ENCODE peak calls at places on chromosomes 4 and X, in five cellular contexts. One of them, this sample, is unnamed.

GRCh38 chr4:8185280-8185679 is 13.8 kb upstream of the SH3TC1 start:
- DNase-seq in lung microvascular endothelial cell: peak; percentile 48
- DNase-seq in NB4: peak; percentile 79
- DNase-seq in stimulated activated CD4-positive, alpha-beta T cell treated with anti-CD3 and anti-CD28 coated beads, Interleukin-4, amount 100 ng/mL, for 48 hours: no peak
- DNase-seq in C1 segment of cervical spinal cord: no peak
- DNase-seq in this sample: peak; percentile 28

GRCh38 chr4:99300934-99301333 is 10.1 kb upstream of the ADH1A start:
- DNase-seq in lung microvascular endothelial cell: peak; percentile 48
- DNase-seq in NB4: no peak
- DNase-seq in stimulated activated CD4-positive, alpha-beta T cell treated with anti-CD3 and anti-CD28 coated beads, Interleukin-4, amount 100 ng/mL, for 48 hours: no peak
- DNase-seq in C1 segment of cervical spinal cord: no peak
- DNase-seq in this sample: no peak

GRCh38 chr4:39037491-39037825 is 5.2 kb upstream of the TMEM156 start:
- DNase-seq in lung microvascular endothelial cell: peak; percentile 75
- DNase-seq in NB4: no peak
- DNase-seq in stimulated activated CD4-positive, alpha-beta T cell treated with anti-CD3 and anti-CD28 coated beads, Interleukin-4, amount 100 ng/mL, for 48 hours: no peak
- DNase-seq in C1 segment of cervical spinal cord: no peak
- DNase-seq in this sample: no peak

GRCh38 chr4:35943606-35944005 is 300.7 kb downstream of the ARAP2 start:
- DNase-seq in lung microvascular endothelial cell: no peak
- DNase-seq in NB4: no peak
- DNase-seq in stimulated activated CD4-positive, alpha-beta T cell treated with anti-CD3 and anti-CD28 coated beads, Interleukin-4, amount 100 ng/mL, for 48 hours: no peak
- DNase-seq in C1 segment of cervical spinal cord: no peak
- DNase-seq in this sample: no peak

GRCh38 chr4:40264995-40265909 is 68.4 kb downstream of the RHOH start:
- DNase-seq in lung microvascular endothelial cell: peak; percentile 27
- DNase-seq in NB4: peak; percentile 88
- DNase-seq in stimulated activated CD4-positive, alpha-beta T cell treated with anti-CD3 and anti-CD28 coated beads, Interleukin-4, amount 100 ng/mL, for 48 hours: no peak
- DNase-seq in C1 segment of cervical spinal cord: no peak
- DNase-seq in this sample: peak; percentile 82

GRCh38 chrX:43559643-43560042 is 96.5 kb upstream of the MAOA start:
- DNase-seq in lung microvascular endothelial cell: peak; percentile 46
- DNase-seq in NB4: peak; percentile 49
- DNase-seq in stimulated activated CD4-positive, alpha-beta T cell treated with anti-CD3 and anti-CD28 coated beads, Interleukin-4, amount 100 ng/mL, for 48 hours: peak; percentile 13
- DNase-seq in C1 segment of cervical spinal cord: no peak
- DNase-seq in this sample: peak; percentile 1

GRCh38 chrX:153946910-153947769 is 2.7 kb upstream of the RENBP start:
- DNase-seq in lung microvascular endothelial cell: peak; percentile 81
- DNase-seq in NB4: peak; percentile 81
- DNase-seq in stimulated activated CD4-positive, alpha-beta T cell treated with anti-CD3 and anti-CD28 coated beads, Interleukin-4, amount 100 ng/mL, for 48 hours: peak; percentile 64
- DNase-seq in C1 segment of cervical spinal cord: no peak
- DNase-seq in this sample: peak; percentile 69

GRCh38 chrX:148507413-148507812 is 7.0 kb downstream of the AFF2 start:
- DNase-seq in lung microvascular endothelial cell: no peak
- DNase-seq in NB4: no peak
- DNase-seq in stimulated activated CD4-positive, alpha-beta T cell treated with anti-CD3 and anti-CD28 coated beads, Interleukin-4, amount 100 ng/mL, for 48 hours: no peak
- DNase-seq in C1 segment of cervical spinal cord: no peak
- DNase-seq in this sample: no peak

GRCh38 chr4:8504279-8505007 is 63.9 kb downstream of the TRMT44 start:
- DNase-seq in lung microvascular endothelial cell: no peak
- DNase-seq in NB4: no peak
- DNase-seq in stimulated activated CD4-positive, alpha-beta T cell treated with anti-CD3 and anti-CD28 coated beads, Interleukin-4, amount 100 ng/mL, for 48 hours: no peak
- DNase-seq in C1 segment of cervical spinal cord: no peak
- DNase-seq in this sample: no peak

GRCh38 chr4:89753601-89754066 is 83.3 kb downstream of the SNCA start:
- DNase-seq in lung microvascular endothelial cell: peak; percentile 97
- DNase-seq in NB4: no peak
- DNase-seq in stimulated activated CD4-positive, alpha-beta T cell treated with anti-CD3 and anti-CD28 coated beads, Interleukin-4, amount 100 ng/mL, for 48 hours: no peak
- DNase-seq in C1 segment of cervical spinal cord: no peak
- DNase-seq in this sample: no peak

GRCh38 chrX:129769467-129770154 is 10.1 kb upstream of the SASH3 start:
- DNase-seq in lung microvascular endothelial cell: no peak
- DNase-seq in NB4: peak; percentile 92
- DNase-seq in stimulated activated CD4-positive, alpha-beta T cell treated with anti-CD3 and anti-CD28 coated beads, Interleukin-4, amount 100 ng/mL, for 48 hours: no peak
- DNase-seq in C1 segment of cervical spinal cord: no peak
- DNase-seq in this sample: peak; percentile 35

GRCh38 chr4:4512282-4512681 is 29.6 kb downstream of the STX18 start:
- DNase-seq in lung microvascular endothelial cell: no peak
- DNase-seq in NB4: no peak
- DNase-seq in stimulated activated CD4-positive, alpha-beta T cell treated with anti-CD3 and anti-CD28 coated beads, Interleukin-4, amount 100 ng/mL, for 48 hours: no peak
- DNase-seq in C1 segment of cervical spinal cord: no peak
- DNase-seq in this sample: no peak

GRCh38 chr4:93182722-93183121 is 645.8 kb upstream of the ATOH1 start:
- DNase-seq in lung microvascular endothelial cell: no peak
- DNase-seq in NB4: no peak
- DNase-seq in stimulated activated CD4-positive, alpha-beta T cell treated with anti-CD3 and anti-CD28 coated beads, Interleukin-4, amount 100 ng/mL, for 48 hours: no peak
- DNase-seq in C1 segment of cervical spinal cord: no peak
- DNase-seq in this sample: no peak

GRCh38 chr4:17981063-17981462 is 40.5 kb downstream of the LCORL start:
- DNase-seq in lung microvascular endothelial cell: no peak
- DNase-seq in NB4: peak; percentile 28
- DNase-seq in stimulated activated CD4-positive, alpha-beta T cell treated with anti-CD3 and anti-CD28 coated beads, Interleukin-4, amount 100 ng/mL, for 48 hours: no peak
- DNase-seq in C1 segment of cervical spinal cord: no peak
- DNase-seq in this sample: peak; percentile 59

GRCh38 chr4:108031427-108032083 is 41.9 kb downstream of the HADH start:
- DNase-seq in lung microvascular endothelial cell: no peak
- DNase-seq in NB4: no peak
- DNase-seq in stimulated activated CD4-positive, alpha-beta T cell treated with anti-CD3 and anti-CD28 coated beads, Interleukin-4, amount 100 ng/mL, for 48 hours: no peak
- DNase-seq in C1 segment of cervical spinal cord: no peak
- DNase-seq in this sample: no peak

GRCh38 chr4:54657556-54658313 is at the start of gene KIT:
- DNase-seq in lung microvascular endothelial cell: peak; percentile 44
- DNase-seq in NB4: peak; percentile 37
- DNase-seq in stimulated activated CD4-positive, alpha-beta T cell treated with anti-CD3 and anti-CD28 coated beads, Interleukin-4, amount 100 ng/mL, for 48 hours: no peak
- DNase-seq in C1 segment of cervical spinal cord: peak; percentile 15
- DNase-seq in this sample: no peak